ENCODE peak calls at places on chromosomes 7 and 10, in eight cellular contexts. One of them, this sample, is unnamed.
A peak's percentile ranks its signal among the peaks of the same experiment; 100 is the strongest.

GRCh38 chr7:130037703-130038102 is 13.5 kb downstream of the ZC3HC1 start:
- DNase-seq in mesendoderm: no peak
- DNase-seq in IMR-90: peak; percentile 20
- DNase-seq in Karpas-422: peak; percentile 45
- DNase-seq in colonic mucosa: no peak
- DNase-seq in PC-3: peak; percentile 26
- DNase-seq in K562: no peak
- DNase-seq in fibroblast of lung: peak; percentile 37
- DNase-seq in this sample: no peak

GRCh38 chr7:25206765-25207164 is 21.5 kb downstream of the NPVF start:
- DNase-seq in K562: no peak
- DNase-seq in mesendoderm: no peak
- DNase-seq in fibroblast of lung: no peak
- DNase-seq in Karpas-422: no peak
- DNase-seq in PC-3: no peak
- DNase-seq in colonic mucosa: peak; percentile 49
- DNase-seq in IMR-90: no peak
- DNase-seq in this sample: no peak

GRCh38 chr7:100190059-100190711 is 12.5 kb downstream of the STAG3 start:
- DNase-seq in Karpas-422: peak; percentile 76
- DNase-seq in IMR-90: peak; percentile 62
- DNase-seq in mesendoderm: peak; percentile 52
- DNase-seq in colonic mucosa: no peak
- DNase-seq in K562: peak; percentile 49
- DNase-seq in PC-3: peak; percentile 55
- DNase-seq in fibroblast of lung: peak; percentile 73
- DNase-seq in this sample: no peak

GRCh38 chr7:67788689-67789088 is 792.1 kb downstream of the TYW1 start:
- DNase-seq in fibroblast of lung: peak; percentile 9
- DNase-seq in PC-3: no peak
- DNase-seq in Karpas-422: no peak
- DNase-seq in colonic mucosa: no peak
- DNase-seq in K562: peak; percentile 28
- DNase-seq in IMR-90: no peak
- DNase-seq in mesendoderm: no peak
- DNase-seq in this sample: no peak

GRCh38 chr10:50275650-50276235 is 24.4 kb upstream of the ASAH2 start:
- DNase-seq in fibroblast of lung: peak; percentile 21
- DNase-seq in mesendoderm: peak; percentile 37
- DNase-seq in Karpas-422: peak; percentile 61
- DNase-seq in K562: peak; percentile 50
- DNase-seq in PC-3: peak; percentile 86
- DNase-seq in IMR-90: peak; percentile 7
- DNase-seq in colonic mucosa: peak; percentile 60
- DNase-seq in this sample: no peak

GRCh38 chr10:114024876-114025609 is 18.6 kb upstream of the ADRB1 start:
- DNase-seq in fibroblast of lung: peak; percentile 71
- DNase-seq in Karpas-422: peak; percentile 90
- DNase-seq in IMR-90: peak; percentile 20
- DNase-seq in PC-3: no peak
- DNase-seq in K562: no peak
- DNase-seq in colonic mucosa: no peak
- DNase-seq in mesendoderm: no peak
- DNase-seq in this sample: no peak

GRCh38 chr7:105614341-105614840 is 33.1 kb upstream of the EFCAB10 start:
- DNase-seq in mesendoderm: no peak
- DNase-seq in K562: no peak
- DNase-seq in IMR-90: no peak
- DNase-seq in fibroblast of lung: no peak
- DNase-seq in colonic mucosa: no peak
- DNase-seq in Karpas-422: no peak
- DNase-seq in PC-3: no peak
- DNase-seq in this sample: no peak

GRCh38 chr10:95335933-95336699 is 45.3 kb upstream of the PDLIM1 start:
- DNase-seq in fibroblast of lung: no peak
- DNase-seq in mesendoderm: no peak
- DNase-seq in PC-3: no peak
- DNase-seq in K562: no peak
- DNase-seq in IMR-90: no peak
- DNase-seq in Karpas-422: no peak
- DNase-seq in colonic mucosa: no peak
- DNase-seq in this sample: no peak

GRCh38 chr7:100071018-100071723 is 10.4 kb downstream of the ZNF3 start:
- DNase-seq in PC-3: no peak
- DNase-seq in colonic mucosa: no peak
- DNase-seq in K562: no peak
- DNase-seq in IMR-90: no peak
- DNase-seq in fibroblast of lung: no peak
- DNase-seq in Karpas-422: no peak
- DNase-seq in mesendoderm: peak; percentile 34
- DNase-seq in this sample: no peak

DNA sequence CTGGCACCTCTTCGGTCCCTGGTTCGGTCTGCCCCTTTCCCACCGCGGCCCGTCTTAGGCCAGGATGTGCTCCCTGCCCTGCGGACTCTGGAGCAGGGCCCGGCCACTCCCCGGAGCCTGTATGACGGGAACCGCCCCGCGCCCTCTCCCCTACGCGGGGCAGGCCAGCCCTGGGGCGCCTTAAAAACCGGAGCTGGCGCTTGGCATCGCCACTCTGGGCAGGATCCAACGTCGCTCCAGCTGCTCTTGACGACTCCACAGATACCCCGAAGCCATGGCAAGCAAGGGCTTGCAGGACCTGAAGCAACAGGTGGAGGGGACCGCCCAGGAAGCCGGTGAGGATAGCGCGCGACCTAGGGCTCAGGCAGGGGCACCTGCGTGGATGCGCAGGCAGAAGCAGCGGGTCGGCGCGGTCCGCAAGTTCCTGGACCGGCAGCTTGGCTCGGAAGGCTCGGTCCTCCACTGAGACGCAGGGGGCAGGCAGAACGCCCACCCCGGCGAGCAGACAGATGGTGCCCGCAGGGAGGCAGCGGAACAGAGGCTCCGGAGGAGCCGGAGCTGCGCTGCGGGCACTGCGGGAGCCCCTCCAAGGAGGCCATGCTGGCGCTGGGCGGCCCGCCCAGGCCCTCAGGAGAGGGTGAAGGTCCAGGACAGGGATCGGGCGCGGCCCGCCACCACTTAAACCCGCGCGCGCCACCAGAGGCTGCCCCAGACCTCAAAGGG is at the start of gene ADIRF:
- DNase-seq in colonic mucosa: peak; percentile 82
- DNase-seq in fibroblast of lung: no peak
- DNase-seq in Karpas-422: no peak
- DNase-seq in K562: no peak
- DNase-seq in mesendoderm: no peak
- DNase-seq in IMR-90: no peak
- DNase-seq in PC-3: peak; percentile 70
- DNase-seq in this sample: peak; percentile 92
- H3K9ac ChIP-seq in colonic mucosa: peak within 1 kb of the TSS; percentile 83
- H3K9ac ChIP-seq in fibroblast of lung: peak within 1 kb of the TSS; percentile 52
- H3K9ac ChIP-seq in Karpas-422: no peak within 1 kb of the TSS
- H3K9ac ChIP-seq in K562: peak within 1 kb of the TSS; percentile 52
- H3K9ac ChIP-seq in mesendoderm: no peak within 1 kb of the TSS
- H3K9ac ChIP-seq in IMR-90: peak within 1 kb of the TSS; percentile 29
- H3K9ac ChIP-seq in PC-3: peak within 1 kb of the TSS; percentile 92
- H3K9ac ChIP-seq in this sample: peak within 1 kb of the TSS; percentile 26

GRCh38 chr7:12378389-12378788 is 25.3 kb downstream of the VWDE start:
- DNase-seq in IMR-90: no peak
- DNase-seq in fibroblast of lung: peak; percentile 3
- DNase-seq in K562: no peak
- DNase-seq in Karpas-422: no peak
- DNase-seq in PC-3: no peak
- DNase-seq in mesendoderm: no peak
- DNase-seq in colonic mucosa: no peak
- DNase-seq in this sample: no peak
- H3K27ac ChIP-seq in IMR-90: no peak overlapping the region
- H3K27ac ChIP-seq in fibroblast of lung: no peak overlapping the region
- H3K27ac ChIP-seq in K562: no peak overlapping the region
- H3K27ac ChIP-seq in Karpas-422: no peak overlapping the region
- H3K27ac ChIP-seq in PC-3: no peak overlapping the region
- H3K27ac ChIP-seq in mesendoderm: no peak overlapping the region
- H3K27ac ChIP-seq in colonic mucosa: no peak overlapping the region
- H3K27ac ChIP-seq in this sample: no peak overlapping the region

GRCh38 chr7:101746311-101746710 is 71.1 kb upstream of the CUX1 start:
- DNase-seq in IMR-90: no peak
- DNase-seq in mesendoderm: no peak
- DNase-seq in colonic mucosa: no peak
- DNase-seq in PC-3: no peak
- DNase-seq in fibroblast of lung: no peak
- DNase-seq in Karpas-422: peak; percentile 65
- DNase-seq in K562: no peak
- DNase-seq in this sample: no peak
- H3K9ac ChIP-seq in IMR-90: no peak overlapping the region
- H3K9ac ChIP-seq in mesendoderm: no peak overlapping the region
- H3K9ac ChIP-seq in colonic mucosa: no peak overlapping the region
- H3K9ac ChIP-seq in PC-3: no peak overlapping the region
- H3K9ac ChIP-seq in fibroblast of lung: no peak overlapping the region
- H3K9ac ChIP-seq in Karpas-422: no peak overlapping the region
- H3K9ac ChIP-seq in K562: peak overlapping the region; percentile 78
- H3K9ac ChIP-seq in this sample: no peak overlapping the region

DNA sequence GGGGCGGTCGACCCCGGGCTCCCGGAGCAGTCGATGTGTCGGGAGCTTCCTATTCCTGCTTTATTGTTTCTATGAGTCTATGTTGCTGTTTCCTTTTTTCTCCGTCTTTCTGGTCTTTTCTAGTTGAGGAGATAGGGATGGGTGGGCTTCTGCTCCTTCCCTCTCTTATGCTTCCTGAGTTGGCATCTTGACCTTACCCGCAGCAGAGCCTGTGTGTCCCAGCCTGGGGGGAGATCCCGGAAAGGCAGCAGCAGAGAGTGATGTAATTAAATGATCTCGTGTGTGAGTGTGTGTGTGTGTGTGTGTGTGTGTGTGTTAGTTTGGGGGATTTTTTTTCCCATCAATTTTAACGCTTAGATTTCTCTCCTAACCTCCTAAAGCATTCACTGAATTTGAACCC is 501 bp upstream of the SORCS1 start:
- DNase-seq in colonic mucosa: no peak
- DNase-seq in PC-3: no peak
- DNase-seq in IMR-90: no peak
- DNase-seq in Karpas-422: no peak
- DNase-seq in fibroblast of lung: no peak
- DNase-seq in mesendoderm: peak; percentile 50
- DNase-seq in K562: no peak
- DNase-seq in this sample: no peak
- H3K27ac ChIP-seq in colonic mucosa: no peak overlapping the region
- H3K27ac ChIP-seq in PC-3: no peak overlapping the region
- H3K27ac ChIP-seq in IMR-90: no peak overlapping the region
- H3K27ac ChIP-seq in Karpas-422: no peak overlapping the region
- H3K27ac ChIP-seq in fibroblast of lung: no peak overlapping the region
- H3K27ac ChIP-seq in mesendoderm: no peak overlapping the region
- H3K27ac ChIP-seq in K562: no peak overlapping the region
- H3K27ac ChIP-seq in this sample: no peak overlapping the region

GRCh38 chr7:40101201-40101600 is 33.2 kb downstream of the MPLKIP start:
- DNase-seq in Karpas-422: no peak
- DNase-seq in fibroblast of lung: no peak
- DNase-seq in colonic mucosa: no peak
- DNase-seq in PC-3: no peak
- DNase-seq in IMR-90: no peak
- DNase-seq in mesendoderm: no peak
- DNase-seq in K562: no peak
- DNase-seq in this sample: no peak

GRCh38 chr7:40097728-40098127 is 36.7 kb downstream of the MPLKIP start:
- DNase-seq in K562: no peak
- DNase-seq in PC-3: no peak
- DNase-seq in colonic mucosa: no peak
- DNase-seq in Karpas-422: no peak
- DNase-seq in IMR-90: no peak
- DNase-seq in mesendoderm: no peak
- DNase-seq in fibroblast of lung: no peak
- DNase-seq in this sample: no peak

GRCh38 chr7:40095695-40096327 is 38.6 kb downstream of the MPLKIP start:
- DNase-seq in colonic mucosa: no peak
- DNase-seq in IMR-90: no peak
- DNase-seq in fibroblast of lung: no peak
- DNase-seq in PC-3: no peak
- DNase-seq in K562: no peak
- DNase-seq in mesendoderm: no peak
- DNase-seq in Karpas-422: no peak
- DNase-seq in this sample: no peak

GRCh38 chr7:40098810-40099209 is 35.6 kb downstream of the MPLKIP start:
- DNase-seq in Karpas-422: no peak
- DNase-seq in IMR-90: no peak
- DNase-seq in K562: no peak
- DNase-seq in colonic mucosa: no peak
- DNase-seq in PC-3: no peak
- DNase-seq in mesendoderm: no peak
- DNase-seq in fibroblast of lung: no peak
- DNase-seq in this sample: no peak

DNA sequence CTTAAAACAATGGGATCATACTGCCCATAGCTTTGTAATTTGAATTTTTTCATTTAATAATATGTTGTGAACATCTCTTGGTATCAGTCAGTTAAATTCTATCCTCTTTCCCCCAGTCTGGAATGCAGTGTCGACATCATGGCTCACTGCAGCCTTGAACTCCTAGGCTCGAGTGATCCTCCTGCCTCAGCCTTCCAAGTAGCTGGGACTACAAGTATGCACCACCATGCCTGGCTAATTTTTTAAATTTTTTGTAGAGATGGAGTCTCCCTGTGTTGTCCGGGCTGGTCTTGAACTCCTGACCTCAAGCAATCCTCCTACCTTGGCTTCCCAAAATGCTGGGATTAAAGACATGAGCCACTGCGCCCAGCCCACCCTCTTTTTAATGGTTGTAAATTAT is 34.6 kb downstream of the MPLKIP start:
- DNase-seq in K562: no peak
- DNase-seq in Karpas-422: no peak
- DNase-seq in IMR-90: no peak
- DNase-seq in mesendoderm: no peak
- DNase-seq in PC-3: no peak
- DNase-seq in colonic mucosa: no peak
- DNase-seq in fibroblast of lung: no peak
- DNase-seq in this sample: no peak
- H3K9ac ChIP-seq in K562: no peak overlapping the region
- H3K9ac ChIP-seq in Karpas-422: no peak overlapping the region
- H3K9ac ChIP-seq in IMR-90: no peak overlapping the region
- H3K9ac ChIP-seq in mesendoderm: no peak overlapping the region
- H3K9ac ChIP-seq in PC-3: no peak overlapping the region
- H3K9ac ChIP-seq in colonic mucosa: no peak overlapping the region
- H3K9ac ChIP-seq in fibroblast of lung: no peak overlapping the region
- H3K9ac ChIP-seq in this sample: no peak overlapping the region

DNA sequence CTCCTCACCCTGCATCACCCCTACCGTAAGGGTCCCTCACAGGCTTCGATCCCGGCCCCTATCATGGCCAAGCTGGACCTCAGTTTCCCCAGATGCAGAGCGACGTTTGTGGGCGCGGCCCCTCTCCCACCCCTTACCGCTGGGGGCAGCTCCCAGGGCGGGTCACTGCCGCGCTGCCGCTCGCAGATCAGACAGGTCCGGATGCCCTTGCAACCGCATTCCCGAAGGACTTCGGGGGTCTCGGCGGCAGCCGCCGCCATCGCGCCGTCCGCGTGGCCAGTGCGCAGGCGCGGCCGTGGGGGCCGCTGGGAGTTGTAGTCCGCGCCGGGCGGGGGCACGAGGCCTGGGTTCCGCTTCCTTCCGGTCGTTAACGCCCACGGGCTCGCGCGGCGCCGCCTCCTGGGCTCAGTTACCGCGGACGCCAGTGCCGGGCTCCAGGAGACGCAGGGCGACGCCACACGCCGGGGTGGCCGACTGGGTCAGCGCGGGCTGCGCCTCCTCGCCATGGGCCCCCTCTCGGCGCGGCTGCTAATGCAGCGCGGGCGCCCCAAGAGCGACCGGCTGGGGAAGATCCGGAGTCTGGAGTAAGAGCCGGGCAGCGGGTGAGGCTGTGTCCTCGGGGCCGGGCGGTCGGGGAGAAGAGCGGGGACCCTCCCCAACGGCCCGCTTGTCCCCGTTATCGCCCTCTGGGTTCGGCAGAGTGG is at the start of the genes ALKBH4 and LRWD1:
- DNase-seq in PC-3: peak; percentile 88
- DNase-seq in mesendoderm: peak; percentile 89
- DNase-seq in K562: peak; percentile 100
- DNase-seq in IMR-90: peak; percentile 87
- DNase-seq in fibroblast of lung: peak; percentile 87
- DNase-seq in colonic mucosa: peak; percentile 94
- DNase-seq in Karpas-422: peak; percentile 97
- DNase-seq in this sample: peak; percentile 98
- H3K27ac ChIP-seq in PC-3: no peak within 1 kb of the TSS
- H3K27ac ChIP-seq in mesendoderm: no peak within 1 kb of the TSS
- H3K27ac ChIP-seq in K562: peak within 1 kb of the TSS; percentile 86
- H3K27ac ChIP-seq in IMR-90: peak within 1 kb of the TSS; percentile 89
- H3K27ac ChIP-seq in fibroblast of lung: peak within 1 kb of the TSS; percentile 72
- H3K27ac ChIP-seq in colonic mucosa: no peak within 1 kb of the TSS
- H3K27ac ChIP-seq in Karpas-422: peak within 1 kb of the TSS; percentile 41
- H3K27ac ChIP-seq in this sample: peak within 1 kb of the TSS; percentile 57